ENCODE peak calls at places on chromosomes 12 and 14, in eight cellular contexts. L, D, M, W, G, Q, O and H are unnamed samples.

GRCh38 chr12:16385779-16386646 is 38.6 kb downstream of the MGST1 start:
- DNase-seq in L (peak; percentile 20), D (peak; percentile 23), M (no peak), W (peak; percentile 50), G (peak; percentile 11), Q (peak; percentile 51), O (no peak), H (peak; percentile 28)

GRCh38 chr12:85642810-85643209 is 193.4 kb downstream of the RASSF9 start:
- DNase-seq in L (no peak), D (no peak), M (no peak), W (no peak), G (no peak), Q (no peak), O (no peak), H (no peak)

GRCh38 chr14:58100735-58101368 is 51.2 kb downstream of the ARMH4 start:
- DNase-seq in L (no peak), D (no peak), M (no peak), W (no peak), G (no peak), Q (no peak), O (no peak), H (no peak)

GRCh38 chr12:115322275-115322674 is 638.3 kb upstream of the TBX3 start:
- DNase-seq in L (no peak), D (no peak), M (no peak), W (no peak), G (no peak), Q (no peak), O (no peak), H (no peak)

GRCh38 chr12:108046633-108047032 is 82.5 kb upstream of the WSCD2 start:
- DNase-seq in L (no peak), D (no peak), M (no peak), W (no peak), G (no peak), Q (no peak), O (no peak), H (no peak)

GRCh38 chr12:75568387-75568786 is 57.0 kb upstream of the KRR1 start:
- DNase-seq in L (no peak), D (no peak), M (no peak), W (no peak), G (no peak), Q (no peak), O (no peak), H (no peak)

GRCh38 chr14:28773917-28774691 is 7.5 kb downstream of the FOXG1 start:
- DNase-seq in L (no peak), D (no peak), M (no peak), W (no peak), G (peak; percentile 43), Q (no peak), O (peak; percentile 90), H (no peak)

GRCh38 chr12:65526311-65526710 is 247.8 kb downstream of the MSRB3 start:
- DNase-seq in L (no peak), D (no peak), M (no peak), W (no peak), G (no peak), Q (no peak), O (no peak), H (no peak)

GRCh38 chr14:76089575-76089974 is 62.1 kb upstream of the GPATCH2L start:
- DNase-seq in L (no peak), D (no peak), M (no peak), W (no peak), G (no peak), Q (no peak), O (no peak), H (no peak)

GRCh38 chr12:128726866-128727265 is 96.9 kb downstream of the SLC15A4 start:
- DNase-seq in L (no peak), D (peak; percentile 46), M (no peak), W (no peak), G (no peak), Q (no peak), O (no peak), H (no peak)

GRCh38 chr12:116434155-116435065 is 124.8 kb upstream of the MAP1LC3B2 start:
- DNase-seq in L (peak; percentile 94), D (peak; percentile 77), M (peak; percentile 91), W (peak; percentile 59), G (peak; percentile 46), Q (peak; percentile 87), O (peak; percentile 61), H (peak; percentile 75)

GRCh38 chr14:76867536-76868452 is 41.6 kb downstream of the LRRC74A start:
- DNase-seq in L (no peak), D (peak; percentile 17), M (no peak), W (no peak), G (no peak), Q (no peak), O (no peak), H (peak; percentile 38)

GRCh38 chr12:123150273-123150803 is 552 bp downstream of the PITPNM2 start:
- DNase-seq in L (no peak), D (peak; percentile 31), M (no peak), W (no peak), G (peak; percentile 42), Q (peak; percentile 88), O (no peak), H (no peak)

GRCh38 chr12:130971871-130972588 is 18.3 kb downstream of the ADGRD1 start:
- DNase-seq in L (no peak), D (no peak), M (no peak), W (no peak), G (no peak), Q (no peak), O (no peak), H (no peak)

DNA sequence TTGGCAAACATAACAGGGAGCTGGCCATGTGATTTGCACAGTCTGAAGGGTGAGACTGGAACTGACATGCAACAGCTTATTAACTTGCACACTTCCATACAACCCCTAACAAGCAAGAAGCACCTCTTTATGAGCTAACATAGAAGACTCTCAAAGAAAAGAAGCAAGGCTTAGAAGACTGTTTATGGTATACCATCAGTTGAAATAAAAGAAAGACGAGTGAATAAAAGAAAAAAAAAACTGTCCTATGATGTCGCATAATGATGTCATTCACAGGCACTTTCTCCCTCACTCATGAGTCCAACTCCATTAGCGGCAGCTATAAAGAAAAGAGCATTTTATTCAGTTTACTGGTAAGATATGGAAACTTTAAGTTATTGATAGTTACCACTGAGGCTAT is 3.3 kb upstream of the MDM1 start:
- DNase-seq in L (no peak), D (no peak), M (no peak), W (no peak), G (no peak), Q (no peak), O (no peak), H (no peak)
- TF ChIP-seq POLR2AphosphoS5 in L (no peak), D (no peak), M (no peak), W (no peak), G (no peak), Q (no peak), O (no peak), H (no peak)

GRCh38 chr14:92010644-92011043 is 29.2 kb downstream of the TRIP11 start:
- DNase-seq in L (no peak), D (no peak), M (no peak), W (no peak), G (no peak), Q (no peak), O (no peak), H (no peak)

GRCh38 chr14:92012121-92012748 is 27.6 kb downstream of the TRIP11 start:
- DNase-seq in L (no peak), D (no peak), M (no peak), W (no peak), G (no peak), Q (no peak), O (no peak), H (no peak)

GRCh38 chr14:92009604-92010003 is 30.3 kb downstream of the TRIP11 start:
- DNase-seq in L (no peak), D (no peak), M (no peak), W (no peak), G (no peak), Q (no peak), O (no peak), H (no peak)

DNA sequence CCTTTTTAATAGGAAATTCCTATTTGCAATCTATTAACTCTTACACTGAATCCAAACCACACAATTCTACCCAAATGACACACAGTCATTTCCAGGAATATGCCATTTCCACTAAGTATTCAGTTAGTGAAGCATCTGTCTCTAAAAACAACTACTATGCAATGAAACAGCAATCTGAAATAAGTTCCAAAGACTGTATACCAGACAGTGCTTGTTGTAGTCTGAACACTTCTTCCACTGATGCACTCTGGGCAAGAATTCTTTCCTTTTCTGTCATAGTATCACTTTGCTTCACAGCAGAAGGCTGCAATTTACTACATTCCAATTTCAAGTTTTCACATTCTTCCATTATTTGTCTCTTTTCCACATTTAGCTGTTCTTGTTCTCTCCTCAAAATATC is 25.8 kb downstream of the TRIP11 start:
- DNase-seq in L (no peak), D (no peak), M (no peak), W (no peak), G (no peak), Q (no peak), O (no peak), H (no peak)
- H3K4me3 ChIP-seq in L (no peak overlapping the region), D (no peak overlapping the region), M (no peak overlapping the region), W (no peak overlapping the region), G (no peak overlapping the region), Q (no peak overlapping the region), O (no peak overlapping the region), H (no peak overlapping the region)

GRCh38 chr14:84036863-84037262 is 1493.1 kb upstream of the FLRT2 start:
- DNase-seq in L (no peak), D (no peak), M (no peak), W (peak; percentile 74), G (no peak), Q (no peak), O (no peak), H (no peak)
- TF ChIP-seq POLR2AphosphoS5 in L (no peak), D (no peak), M (no peak), W (no peak), G (no peak), Q (no peak), O (no peak), H (no peak)

GRCh38 chr14:52949711-52950409 is 990 bp downstream of the FERMT2 start:
- DNase-seq in L (no peak), D (no peak), M (no peak), W (peak; percentile 58), G (no peak), Q (peak; percentile 36), O (no peak), H (no peak)

GRCh38 chr14:52948039-52948438 is 2.8 kb downstream of the FERMT2 start:
- DNase-seq in L (no peak), D (no peak), M (no peak), W (no peak), G (no peak), Q (no peak), O (no peak), H (no peak)

GRCh38 chr14:52949249-52949648 is 1.6 kb downstream of the FERMT2 start:
- DNase-seq in L (no peak), D (no peak), M (no peak), W (peak; percentile 25), G (no peak), Q (peak; percentile 3), O (no peak), H (no peak)

GRCh38 chr14:52950410-52950897 is 396 bp downstream of the FERMT2 start:
- DNase-seq in L (peak; percentile 51), D (peak; percentile 38), M (no peak), W (peak; percentile 71), G (no peak), Q (peak; percentile 71), O (peak; percentile 80), H (peak; percentile 35)

GRCh38 chr14:52948836-52949235 is 2.0 kb downstream of the FERMT2 start:
- DNase-seq in L (no peak), D (no peak), M (no peak), W (no peak), G (no peak), Q (no peak), O (no peak), H (no peak)
- H3K4me3 ChIP-seq in L (peak overlapping the region; percentile 80), D (peak overlapping the region; percentile 67), M (no peak overlapping the region), W (peak overlapping the region; percentile 85), G (no peak overlapping the region), Q (peak overlapping the region; percentile 95), O (peak overlapping the region; percentile 98), H (peak overlapping the region; percentile 81)